ENCODE peak calls at places on chromosome 1, in six cellular contexts. P is fibroblast of mammary gland, A is HCT116, L is mammary epithelial cell, V is A549, F is cardiac muscle cell. M is an unnamed sample.
A peak's percentile ranks its signal among the peaks of the same experiment; 100 is the strongest.

GRCh38 chr1:214700381-214700780 is 97.4 kb downstream of the CENPF start:
- DNase-seq in P (no peak), A (no peak), L (no peak), V (no peak), F (peak; percentile 44), M (no peak)

GRCh38 chr1:196449459-196449858 is 158.8 kb downstream of the KCNT2 start:
- DNase-seq in P (peak; percentile 10), A (no peak), L (no peak), V (no peak), F (no peak), M (no peak)

GRCh38 chr1:233704125-233704881 is 90.4 kb downstream of the KCNK1 start:
- DNase-seq in P (peak; percentile 28), A (no peak), L (peak; percentile 19), V (peak; percentile 40), F (no peak), M (no peak)

GRCh38 chr1:151535326-151536271 is 4.5 kb upstream of the TUFT1 start:
- DNase-seq in P (peak; percentile 60), A (no peak), L (no peak), V (peak; percentile 49), F (no peak), M (no peak)

GRCh38 chr1:179818743-179819173 is 58.8 kb downstream of the TOR1AIP2 start:
- DNase-seq in P (peak; percentile 50), A (no peak), L (no peak), V (no peak), F (no peak), M (no peak)

GRCh38 chr1:111621050-111621449 is 1.5 kb downstream of the RAP1A start:
- DNase-seq in P (peak; percentile 36), A (no peak), L (no peak), V (no peak), F (no peak), M (no peak)

GRCh38 chr1:71031426-71031825 is 16.2 kb downstream of the PTGER3 start:
- DNase-seq in P (no peak), A (no peak), L (no peak), V (no peak), F (no peak), M (no peak)

GRCh38 chr1:115874929-115875328 is 34.0 kb upstream of the NHLH2 start:
- DNase-seq in P (peak; percentile 68), A (no peak), L (peak; percentile 83), V (no peak), F (no peak), M (no peak)

GRCh38 chr1:29331731-29332130 is 95.4 kb downstream of the PTPRU start:
- DNase-seq in P (no peak), A (no peak), L (no peak), V (no peak), F (no peak), M (no peak)

GRCh38 chr1:219713981-219714381 is 101.1 kb upstream of the ZC3H11B start:
- DNase-seq in P (no peak), A (no peak), L (no peak), V (no peak), F (no peak), M (no peak)

GRCh38 chr1:6301526-6301925 is 40.6 kb upstream of the GPR153 start:
- DNase-seq in P (peak; percentile 8), A (no peak), L (peak; percentile 96), V (no peak), F (no peak), M (no peak)

GRCh38 chr1:72419229-72419628 is 136.9 kb upstream of the NEGR1 start:
- DNase-seq in P (no peak), A (no peak), L (no peak), V (no peak), F (no peak), M (no peak)

GRCh38 chr1:220748091-220748934 is at the start of gene MTARC2:
- DNase-seq in P (peak; percentile 73), A (peak; percentile 66), L (peak; percentile 62), V (peak; percentile 82), F (peak; percentile 90), M (peak; percentile 95)

GRCh38 chr1:212967767-212968166 is 17.4 kb downstream of the VASH2 start:
- DNase-seq in P (peak; percentile 72), A (peak; percentile 34), L (peak; percentile 10), V (peak; percentile 81), F (no peak), M (no peak)

GRCh38 chr1:247060771-247061170 is 17.8 kb downstream of the ZNF670 start:
- DNase-seq in P (no peak), A (no peak), L (no peak), V (no peak), F (no peak), M (no peak)

GRCh38 chr1:184988506-184988905 is 14.2 kb upstream of the NIBAN1 start:
- DNase-seq in P (no peak), A (no peak), L (no peak), V (no peak), F (no peak), M (no peak)

GRCh38 chr1:175873290-175873689 is 129.9 kb upstream of the TNR start:
- DNase-seq in P (no peak), A (no peak), L (no peak), V (no peak), F (no peak), M (no peak)

GRCh38 chr1:54168206-54168965 is 15.6 kb upstream of the CDCP2 start:
- DNase-seq in P (no peak), A (no peak), L (peak; percentile 56), V (no peak), F (no peak), M (no peak)

GRCh38 chr1:46133181-46133658 is 791 bp upstream of the PIK3R3 start:
- DNase-seq in P (no peak), A (no peak), L (no peak), V (no peak), F (peak; percentile 77), M (no peak)

GRCh38 chr1:39481289-39481688 is 10.1 kb upstream of the BMP8A start:
- DNase-seq in P (no peak), A (no peak), L (no peak), V (no peak), F (no peak), M (no peak)

GRCh38 chr1:113990966-113991365 is 11.7 kb downstream of the OLFML3 start:
- DNase-seq in P (no peak), A (no peak), L (no peak), V (no peak), F (no peak), M (no peak)

GRCh38 chr1:217275617-217276398 is 355.1 kb downstream of the GPATCH2 start:
- DNase-seq in P (peak; percentile 90), A (no peak), L (peak; percentile 77), V (peak; percentile 27), F (no peak), M (no peak)

GRCh38 chr1:16173447-16174260 is 17.8 kb upstream of the EPHA2 start:
- DNase-seq in P (no peak), A (peak; percentile 94), L (peak; percentile 97), V (peak; percentile 91), F (no peak), M (no peak)

GRCh38 chr1:94406446-94406845 is 11.7 kb upstream of the ABCD3 start:
- DNase-seq in P (no peak), A (no peak), L (no peak), V (no peak), F (no peak), M (peak; percentile 91)

GRCh38 chr1:228367798-228368791 is 38.5 kb downstream of the TRIM11 start:
- DNase-seq in P (no peak), A (no peak), L (no peak), V (no peak), F (peak; percentile 60), M (no peak)

GRCh38 chr1:204619721-204620120 is 65.8 kb downstream of the LRRN2 start:
- DNase-seq in P (no peak), A (no peak), L (no peak), V (no peak), F (no peak), M (no peak)

GRCh38 chr1:56202186-56202585 is 377.2 kb downstream of the PLPP3 start:
- DNase-seq in P (peak; percentile 53), A (no peak), L (peak; percentile 68), V (no peak), F (no peak), M (no peak)

DNA sequence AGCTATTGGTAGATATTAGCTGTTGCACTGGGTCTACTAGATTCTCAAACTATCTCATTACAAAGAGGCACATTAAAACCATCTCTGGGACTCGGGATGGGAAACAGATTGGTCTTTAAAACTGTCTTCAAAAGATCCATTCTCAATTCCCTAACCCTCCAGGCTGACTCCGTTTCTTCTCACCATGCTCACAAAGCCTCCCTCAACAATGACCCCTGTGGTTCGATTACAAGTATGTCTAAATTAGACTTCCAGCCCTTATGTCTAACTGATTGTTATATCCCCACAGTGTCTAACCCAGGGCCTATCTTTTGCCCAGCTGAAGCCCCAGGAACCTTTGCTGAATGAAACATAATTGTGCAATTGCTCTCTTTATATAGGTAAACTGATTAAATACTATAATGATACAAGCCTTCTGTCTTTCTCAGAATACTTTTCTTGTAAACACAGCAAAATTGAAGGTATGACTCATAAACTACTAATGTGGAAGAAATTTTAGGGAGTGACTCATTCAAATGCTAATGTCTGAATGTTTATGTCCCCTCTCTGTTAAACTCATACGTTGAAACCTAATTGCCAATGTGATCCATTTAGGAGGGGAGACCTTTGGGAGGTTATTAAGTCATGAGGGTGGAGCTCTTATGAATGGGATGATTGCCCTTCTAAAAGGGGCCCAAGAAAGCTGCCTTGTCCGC is 65.6 kb upstream of the DAB1 start:
- DNase-seq in P (peak; percentile 86), A (no peak), L (peak; percentile 39), V (no peak), F (no peak), M (no peak)
- H3K4me3 ChIP-seq in P (no peak overlapping the region), A (no peak overlapping the region), L (no peak overlapping the region), V (no peak overlapping the region), F (no peak overlapping the region), M (no peak overlapping the region)

DNA sequence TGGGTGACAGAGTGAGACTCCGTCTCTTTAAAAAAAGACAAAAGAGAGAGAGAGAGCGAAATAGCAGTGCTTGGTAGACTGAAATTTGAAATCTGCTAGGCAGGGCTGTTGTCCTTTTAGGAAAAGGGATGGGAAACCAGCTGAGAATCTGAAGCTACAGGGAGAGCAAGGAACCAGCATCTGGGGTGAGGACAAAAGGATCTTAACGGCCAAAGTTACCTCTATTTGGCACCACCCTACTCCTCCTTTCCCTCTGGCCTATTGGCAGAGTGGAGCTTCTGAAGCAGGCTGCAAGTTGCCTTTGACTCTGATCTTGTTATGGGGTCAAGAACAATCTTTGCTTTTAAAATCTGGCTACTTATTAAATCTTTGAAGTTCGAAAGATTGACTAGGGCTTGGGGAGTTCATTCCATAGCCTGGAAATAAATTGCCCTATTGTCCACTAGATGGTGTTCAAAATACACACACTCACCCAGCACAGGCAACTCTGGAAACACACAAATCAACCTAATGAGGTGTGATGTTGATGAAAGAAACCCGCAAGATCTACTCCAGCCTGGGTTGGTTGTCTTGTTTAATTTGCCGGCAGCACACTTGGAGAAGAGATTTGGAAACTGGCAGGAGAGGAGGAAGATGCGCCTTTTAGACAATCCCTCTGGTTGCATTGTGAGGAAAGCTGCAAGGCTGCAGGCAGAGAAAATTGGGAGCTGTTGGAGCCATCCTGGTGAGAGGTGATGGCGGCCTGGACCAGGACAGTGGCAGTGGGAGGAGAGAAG is 16.5 kb upstream of the PARP1 start:
- DNase-seq in P (peak; percentile 44), A (peak; percentile 28), L (peak; percentile 39), V (peak; percentile 42), F (peak; percentile 72), M (no peak)
- TF ChIP-seq CTCF in P (peak; percentile 54), A (peak; percentile 75), L (peak; percentile 42), V (peak; percentile 68), F (peak; percentile 71), M (peak; percentile 78)

GRCh38 chr1:27633640-27634165 is 1.3 kb downstream of the FGR start:
- DNase-seq in P (no peak), A (no peak), L (no peak), V (no peak), F (no peak), M (no peak)
- H3K4me3 ChIP-seq in P (no peak overlapping the region), A (no peak overlapping the region), L (no peak overlapping the region), V (no peak overlapping the region), F (peak overlapping the region; percentile 27), M (no peak overlapping the region)

GRCh38 chr1:174775621-174776020 is 224.1 kb upstream of the CACYBP start:
- DNase-seq in P (no peak), A (no peak), L (no peak), V (no peak), F (no peak), M (no peak)
- TF ChIP-seq CTCF in P (no peak), A (no peak), L (no peak), V (no peak), F (no peak), M (no peak)